ENCODE peak calls at places on chromosomes 11 and 22, in seven cellular contexts. S is stomach, G is suprapubic skin, R is H1, L is A549, X is tibial nerve, Z is HepG2. V is an unnamed sample.

GRCh38 chr11:86802146-86802545 is 1.8 kb downstream of the PRSS23 start:
- DNase-seq in G (no peak), X (no peak), S (no peak), Z (no peak), R (no peak), L (no peak), V (no peak)

GRCh38 chr11:48216510-48216909 is at the start of gene OR4B1:
- DNase-seq in S (no peak), G (no peak), R (no peak), X (no peak), Z (no peak), L (no peak), V (no peak)

GRCh38 chr11:65997286-65997685 is 4.7 kb downstream of the EIF1AD start:
- DNase-seq in R (no peak), X (no peak), L (no peak), G (no peak), S (no peak), Z (no peak), V (no peak)

GRCh38 chr11:123193742-123194141 is 1.3 kb downstream of the CLMP start:
- DNase-seq in X (no peak), R (no peak), S (no peak), Z (no peak), G (no peak), L (no peak), V (no peak)

GRCh38 chr11:75100314-75100713 is 3.6 kb upstream of the OR2AT4 start:
- DNase-seq in G (no peak), Z (no peak), R (no peak), S (no peak), L (peak; percentile 52), X (no peak), V (no peak)

GRCh38 chr22:25534724-25535123 is 29.8 kb upstream of the GRK3 start:
- DNase-seq in G (no peak), R (no peak), Z (no peak), S (no peak), X (no peak), L (no peak), V (no peak)

GRCh38 chr22:31347251-31348008 is 1.3 kb upstream of the PATZ1 start:
- DNase-seq in L (peak; percentile 20), R (peak; percentile 81), X (peak; percentile 31), Z (peak; percentile 64), S (peak; percentile 67), G (peak; percentile 87), V (peak; percentile 75)

GRCh38 chr11:19592842-19593241 is 119.8 kb upstream of the NAV2 start:
- DNase-seq in S (no peak), G (no peak), Z (peak; percentile 3), L (no peak), X (no peak), R (no peak), V (no peak)

GRCh38 chr11:27064086-27064485 is 23.5 kb downstream of the BBOX1 start:
- DNase-seq in G (no peak), S (no peak), R (no peak), X (no peak), L (no peak), Z (no peak), V (no peak)

GRCh38 chr11:4030197-4030596 is 64.4 kb upstream of the RRM1 start:
- DNase-seq in R (no peak), Z (no peak), G (no peak), S (no peak), X (no peak), L (no peak), V (no peak)

GRCh38 chr11:4032097-4032496 is 62.5 kb upstream of the RRM1 start:
- DNase-seq in R (no peak), L (no peak), G (no peak), Z (no peak), S (peak; percentile 34), X (no peak), V (no peak)

GRCh38 chr11:4038973-4039372 is 55.6 kb upstream of the RRM1 start:
- DNase-seq in S (no peak), G (no peak), Z (no peak), X (no peak), L (no peak), R (no peak), V (no peak)

GRCh38 chr11:4040461-4040860 is 54.1 kb upstream of the RRM1 start:
- DNase-seq in R (no peak), Z (no peak), X (no peak), S (no peak), L (no peak), G (no peak), V (no peak)

DNA sequence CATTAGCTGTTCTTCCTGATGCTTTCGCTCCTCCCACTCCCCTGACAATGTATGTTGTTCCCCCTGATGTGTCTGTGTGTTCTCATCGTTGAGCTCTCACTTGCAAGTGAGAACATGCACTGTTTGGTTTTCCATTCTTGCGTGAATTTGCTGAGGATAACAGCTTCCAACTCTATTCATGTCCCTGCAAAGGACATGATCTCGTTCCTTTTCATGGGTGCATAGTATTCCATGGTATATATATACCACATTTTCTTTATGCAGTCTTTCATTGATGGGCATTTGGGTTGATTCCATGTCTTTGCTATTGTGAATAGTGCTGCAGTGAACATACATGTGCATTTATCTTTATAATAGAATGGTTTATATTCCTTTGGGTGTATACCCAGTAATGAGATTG is 58.6 kb upstream of the RRM1 start:
- DNase-seq in L (no peak), X (no peak), R (no peak), G (no peak), S (no peak), Z (no peak), V (no peak)
- TF ChIP-seq EP300 in L (no peak), X (no peak), R (no peak), G (no peak), S (no peak), Z (no peak), V (no peak)

GRCh38 chr11:31692466-31692865 is 118.7 kb downstream of the PAX6 start:
- DNase-seq in G (no peak), X (no peak), S (no peak), Z (no peak), R (no peak), L (no peak), V (no peak)

GRCh38 chr11:31689559-31689958 is 121.6 kb downstream of the PAX6 start:
- DNase-seq in G (no peak), R (no peak), S (no peak), L (no peak), Z (no peak), X (no peak), V (no peak)

GRCh38 chr11:31687861-31688260 is 123.3 kb downstream of the PAX6 start:
- DNase-seq in R (no peak), L (no peak), Z (no peak), X (no peak), S (no peak), G (no peak), V (no peak)

GRCh38 chr11:31690516-31690915 is 120.6 kb downstream of the PAX6 start:
- DNase-seq in X (no peak), R (no peak), Z (no peak), G (no peak), S (no peak), L (no peak), V (no peak)

GRCh38 chr11:31690041-31690440 is 121.1 kb downstream of the PAX6 start:
- DNase-seq in L (no peak), Z (no peak), S (no peak), X (no peak), G (no peak), R (no peak), V (no peak)
- H3K9me3 ChIP-seq in L (no peaks in the 10 kb centered on the region), Z (no peaks in the 10 kb centered on the region), S (no peaks in the 10 kb centered on the region), X (no peaks in the 10 kb centered on the region), G (no peaks in the 10 kb centered on the region), R (no peaks in the 10 kb centered on the region), V (no peaks in the 10 kb centered on the region)

GRCh38 chr11:12073436-12073835 is 37.0 kb upstream of the MICAL2 start:
- DNase-seq in S (no peak), L (no peak), R (no peak), G (peak; percentile 24), Z (no peak), X (no peak), V (no peak)

GRCh38 chr11:12066799-12067508 is 43.4 kb upstream of the MICAL2 start:
- DNase-seq in S (no peak), L (no peak), X (no peak), R (no peak), Z (peak; percentile 50), G (peak; percentile 80), V (no peak)

GRCh38 chr11:12069053-12069676 is 41.2 kb upstream of the MICAL2 start:
- DNase-seq in L (no peak), S (no peak), R (peak; percentile 41), Z (peak; percentile 74), G (no peak), X (no peak), V (no peak)

GRCh38 chr11:12071574-12071973 is 38.8 kb upstream of the MICAL2 start:
- DNase-seq in X (no peak), L (no peak), R (no peak), S (no peak), Z (peak; percentile 27), G (no peak), V (no peak)

GRCh38 chr11:12070446-12071267 is 39.7 kb upstream of the MICAL2 start:
- DNase-seq in Z (no peak), R (peak; percentile 33), G (peak; percentile 57), X (no peak), L (no peak), S (no peak), V (no peak)
- TF ChIP-seq EP300 in Z (no peak), R (no peak), G (peak; percentile 79), X (peak; percentile 48), L (no peak), S (peak; percentile 91), V (no peak)

DNA sequence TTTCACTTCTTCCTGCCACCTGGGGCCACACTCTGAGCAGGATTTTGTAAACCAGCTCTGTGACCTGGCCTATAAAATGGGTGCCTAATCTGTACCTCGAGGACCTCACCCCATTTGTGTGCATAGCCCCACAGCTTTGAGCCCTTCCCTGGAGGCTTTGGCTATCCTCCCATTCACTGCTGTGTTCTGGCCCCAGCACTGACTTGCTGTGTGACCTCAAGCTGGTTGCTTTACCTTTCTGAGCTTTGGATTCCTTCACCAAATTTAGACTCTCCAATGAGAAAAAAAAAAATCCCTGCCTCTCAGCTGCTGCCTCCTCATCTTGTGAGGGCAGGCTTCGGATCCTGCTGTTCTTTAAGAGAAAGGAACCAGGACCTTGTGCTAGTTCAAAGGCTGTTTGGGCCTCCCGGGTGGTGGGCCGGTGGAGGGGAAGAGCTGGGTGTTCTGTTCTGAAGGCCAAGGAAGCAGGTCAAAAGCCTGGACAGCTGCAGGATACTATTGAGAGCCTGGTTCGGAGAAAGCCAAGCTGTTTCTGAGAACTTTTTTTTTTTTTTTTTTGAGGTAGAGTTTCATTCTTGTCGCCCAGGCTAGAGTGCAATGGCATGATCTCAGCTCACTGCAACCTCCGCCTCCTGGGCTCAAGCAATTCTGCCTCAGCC is 1.1 kb upstream of the PYGM start:
- DNase-seq in L (no peak), S (no peak), R (no peak), X (no peak), Z (no peak), G (no peak), V (no peak)
- H3K9me3 ChIP-seq in L (no peaks in the 10 kb centered on the region), S (no peaks in the 10 kb centered on the region), R (no peaks in the 10 kb centered on the region), X (no peaks in the 10 kb centered on the region), Z (no peaks in the 10 kb centered on the region), G (no peaks in the 10 kb centered on the region), V (no peaks in the 10 kb centered on the region)

GRCh38 chr11:45879803-45880685 is 5.4 kb upstream of the MAPK8IP1 start:
- DNase-seq in Z (no peak), G (no peak), X (no peak), R (no peak), L (no peak), S (no peak), V (no peak)
- TF ChIP-seq EP300 in Z (no peak), G (no peak), X (no peak), R (no peak), L (no peak), S (no peak), V (no peak)